ENCODE peak calls at places on chromosome 3, in six cellular contexts. One of them, this sample, is unnamed.
A peak's percentile ranks its signal among the peaks of the same experiment; 100 is the strongest.

GRCh38 chr3:170507063-170507462 is 78.8 kb downstream of the SLC7A14 start:
- DNase-seq in heart left ventricle: no peak
- DNase-seq in HepG2: no peak
- DNase-seq in CD8-positive, alpha-beta memory T cell: no peak
- DNase-seq in PC-3: no peak
- DNase-seq in lower lobe of right lung: no peak
- DNase-seq in this sample: no peak

GRCh38 chr3:31495971-31496370 is 36.8 kb upstream of the STT3B start:
- DNase-seq in heart left ventricle: no peak
- DNase-seq in lower lobe of right lung: no peak
- DNase-seq in CD8-positive, alpha-beta memory T cell: no peak
- DNase-seq in PC-3: peak; percentile 44
- DNase-seq in HepG2: no peak
- DNase-seq in this sample: no peak

GRCh38 chr3:152203677-152204076 is 65.1 kb upstream of the MBNL1 start:
- DNase-seq in PC-3: no peak
- DNase-seq in HepG2: no peak
- DNase-seq in CD8-positive, alpha-beta memory T cell: no peak
- DNase-seq in heart left ventricle: no peak
- DNase-seq in lower lobe of right lung: no peak
- DNase-seq in this sample: no peak

GRCh38 chr3:130515755-130516154 is 1.2 kb upstream of the COL6A6 start:
- DNase-seq in PC-3: peak; percentile 7
- DNase-seq in lower lobe of right lung: no peak
- DNase-seq in HepG2: no peak
- DNase-seq in CD8-positive, alpha-beta memory T cell: no peak
- DNase-seq in heart left ventricle: no peak
- DNase-seq in this sample: no peak

GRCh38 chr3:106485202-106485601 is 616.4 kb upstream of the CBLB start:
- DNase-seq in PC-3: no peak
- DNase-seq in HepG2: no peak
- DNase-seq in heart left ventricle: no peak
- DNase-seq in lower lobe of right lung: no peak
- DNase-seq in CD8-positive, alpha-beta memory T cell: no peak
- DNase-seq in this sample: no peak

GRCh38 chr3:160196511-160197104 is 28.6 kb upstream of the C3orf80 start:
- DNase-seq in lower lobe of right lung: no peak
- DNase-seq in HepG2: no peak
- DNase-seq in CD8-positive, alpha-beta memory T cell: no peak
- DNase-seq in heart left ventricle: peak; percentile 64
- DNase-seq in PC-3: no peak
- DNase-seq in this sample: no peak

GRCh38 chr3:44104668-44105321 is 136.9 kb upstream of the TOPAZ1 start:
- DNase-seq in heart left ventricle: no peak
- DNase-seq in CD8-positive, alpha-beta memory T cell: no peak
- DNase-seq in HepG2: no peak
- DNase-seq in PC-3: peak; percentile 93
- DNase-seq in lower lobe of right lung: no peak
- DNase-seq in this sample: no peak

GRCh38 chr3:18100126-18100525 is 325.0 kb downstream of the SATB1 start:
- DNase-seq in CD8-positive, alpha-beta memory T cell: no peak
- DNase-seq in PC-3: peak; percentile 68
- DNase-seq in heart left ventricle: no peak
- DNase-seq in HepG2: no peak
- DNase-seq in lower lobe of right lung: no peak
- DNase-seq in this sample: no peak

GRCh38 chr3:16478516-16478915 is 35.0 kb downstream of the RFTN1 start:
- DNase-seq in HepG2: no peak
- DNase-seq in heart left ventricle: peak; percentile 49
- DNase-seq in lower lobe of right lung: no peak
- DNase-seq in PC-3: peak; percentile 42
- DNase-seq in CD8-positive, alpha-beta memory T cell: no peak
- DNase-seq in this sample: no peak

GRCh38 chr3:28903171-28903601 is 377.7 kb upstream of the RBMS3 start:
- DNase-seq in lower lobe of right lung: peak; percentile 33
- DNase-seq in HepG2: no peak
- DNase-seq in heart left ventricle: no peak
- DNase-seq in PC-3: no peak
- DNase-seq in CD8-positive, alpha-beta memory T cell: no peak
- DNase-seq in this sample: no peak

GRCh38 chr3:36257117-36257516 is 123.2 kb upstream of the STAC start:
- DNase-seq in PC-3: peak; percentile 32
- DNase-seq in HepG2: no peak
- DNase-seq in heart left ventricle: no peak
- DNase-seq in CD8-positive, alpha-beta memory T cell: no peak
- DNase-seq in lower lobe of right lung: no peak
- DNase-seq in this sample: no peak

GRCh38 chr3:28651159-28651558 is 302.5 kb upstream of the AZI2 start:
- DNase-seq in heart left ventricle: no peak
- DNase-seq in HepG2: no peak
- DNase-seq in lower lobe of right lung: no peak
- DNase-seq in PC-3: no peak
- DNase-seq in CD8-positive, alpha-beta memory T cell: no peak
- DNase-seq in this sample: no peak

GRCh38 chr3:183766107-183766506 is 59.3 kb downstream of the MAP6D1 start:
- DNase-seq in PC-3: no peak
- DNase-seq in heart left ventricle: no peak
- DNase-seq in HepG2: no peak
- DNase-seq in CD8-positive, alpha-beta memory T cell: no peak
- DNase-seq in lower lobe of right lung: no peak
- DNase-seq in this sample: no peak

GRCh38 chr3:133934996-133935842 is 39.5 kb upstream of the RAB6B start:
- DNase-seq in HepG2: no peak
- DNase-seq in heart left ventricle: no peak
- DNase-seq in lower lobe of right lung: no peak
- DNase-seq in CD8-positive, alpha-beta memory T cell: no peak
- DNase-seq in PC-3: no peak
- DNase-seq in this sample: no peak

GRCh38 chr3:42700366-42701288 is 2.0 kb downstream of the HHATL start:
- DNase-seq in PC-3: no peak
- DNase-seq in CD8-positive, alpha-beta memory T cell: no peak
- DNase-seq in lower lobe of right lung: peak; percentile 25
- DNase-seq in heart left ventricle: no peak
- DNase-seq in HepG2: no peak
- DNase-seq in this sample: no peak

GRCh38 chr3:185758912-185759311 is 65.9 kb downstream of the IGF2BP2 start:
- DNase-seq in lower lobe of right lung: no peak
- DNase-seq in heart left ventricle: no peak
- DNase-seq in HepG2: peak; percentile 44
- DNase-seq in PC-3: peak; percentile 80
- DNase-seq in CD8-positive, alpha-beta memory T cell: no peak
- DNase-seq in this sample: no peak

GRCh38 chr3:133273346-133273745 is 126.5 kb upstream of the BFSP2 start:
- DNase-seq in lower lobe of right lung: no peak
- DNase-seq in PC-3: no peak
- DNase-seq in HepG2: no peak
- DNase-seq in heart left ventricle: no peak
- DNase-seq in CD8-positive, alpha-beta memory T cell: no peak
- DNase-seq in this sample: no peak

GRCh38 chr3:177529716-177530335 is 332.5 kb upstream of the TBL1XR1 start:
- DNase-seq in CD8-positive, alpha-beta memory T cell: no peak
- DNase-seq in PC-3: no peak
- DNase-seq in heart left ventricle: no peak
- DNase-seq in lower lobe of right lung: no peak
- DNase-seq in HepG2: no peak
- DNase-seq in this sample: no peak

GRCh38 chr3:179973024-179973423 is 63.7 kb downstream of the PEX5L start:
- DNase-seq in heart left ventricle: no peak
- DNase-seq in HepG2: no peak
- DNase-seq in PC-3: no peak
- DNase-seq in lower lobe of right lung: no peak
- DNase-seq in CD8-positive, alpha-beta memory T cell: no peak
- DNase-seq in this sample: no peak

GRCh38 chr3:177452487-177452886 is 255.2 kb upstream of the TBL1XR1 start:
- DNase-seq in PC-3: peak; percentile 25
- DNase-seq in CD8-positive, alpha-beta memory T cell: no peak
- DNase-seq in heart left ventricle: no peak
- DNase-seq in HepG2: no peak
- DNase-seq in lower lobe of right lung: no peak
- DNase-seq in this sample: no peak

GRCh38 chr3:119815716-119816115 is 33.8 kb downstream of the NR1I2 start:
- DNase-seq in heart left ventricle: no peak
- DNase-seq in HepG2: no peak
- DNase-seq in CD8-positive, alpha-beta memory T cell: no peak
- DNase-seq in PC-3: no peak
- DNase-seq in lower lobe of right lung: no peak
- DNase-seq in this sample: no peak
- H3K4me3 ChIP-seq in heart left ventricle: no peak overlapping the region
- H3K4me3 ChIP-seq in HepG2: no peak overlapping the region
- H3K4me3 ChIP-seq in CD8-positive, alpha-beta memory T cell: no peak overlapping the region
- H3K4me3 ChIP-seq in PC-3: no peak overlapping the region
- H3K4me3 ChIP-seq in lower lobe of right lung: no peak overlapping the region
- H3K4me3 ChIP-seq in this sample: no peak overlapping the region

GRCh38 chr3:146115619-146116018 is 45.4 kb downstream of the PLOD2 start:
- DNase-seq in CD8-positive, alpha-beta memory T cell: no peak
- DNase-seq in PC-3: peak; percentile 48
- DNase-seq in heart left ventricle: no peak
- DNase-seq in lower lobe of right lung: no peak
- DNase-seq in HepG2: peak; percentile 90
- DNase-seq in this sample: no peak
- H3K27ac ChIP-seq in CD8-positive, alpha-beta memory T cell: no peak overlapping the region
- H3K27ac ChIP-seq in PC-3: peak overlapping the region; percentile 43
- H3K27ac ChIP-seq in heart left ventricle: no peak overlapping the region
- H3K27ac ChIP-seq in lower lobe of right lung: no peak overlapping the region
- H3K27ac ChIP-seq in HepG2: peak overlapping the region; percentile 54
- H3K27ac ChIP-seq in this sample: no peak overlapping the region

GRCh38 chr3:72483554-72484104 is 364.6 kb downstream of the SHQ1 start:
- DNase-seq in HepG2: no peak
- DNase-seq in heart left ventricle: no peak
- DNase-seq in CD8-positive, alpha-beta memory T cell: no peak
- DNase-seq in PC-3: no peak
- DNase-seq in lower lobe of right lung: no peak
- DNase-seq in this sample: no peak
- H3K4me3 ChIP-seq in HepG2: no peak overlapping the region
- H3K4me3 ChIP-seq in heart left ventricle: no peak overlapping the region
- H3K4me3 ChIP-seq in CD8-positive, alpha-beta memory T cell: no peak overlapping the region
- H3K4me3 ChIP-seq in PC-3: peak overlapping the region; percentile 71
- H3K4me3 ChIP-seq in lower lobe of right lung: no peak overlapping the region
- H3K4me3 ChIP-seq in this sample: no peak overlapping the region

GRCh38 chr3:71796268-71796667 is 11.3 kb upstream of the PROK2 start:
- DNase-seq in heart left ventricle: no peak
- DNase-seq in lower lobe of right lung: no peak
- DNase-seq in HepG2: no peak
- DNase-seq in CD8-positive, alpha-beta memory T cell: no peak
- DNase-seq in PC-3: no peak
- DNase-seq in this sample: no peak

GRCh38 chr3:71801986-71802385 is 17.0 kb upstream of the PROK2 start:
- DNase-seq in PC-3: no peak
- DNase-seq in lower lobe of right lung: no peak
- DNase-seq in HepG2: no peak
- DNase-seq in heart left ventricle: no peak
- DNase-seq in CD8-positive, alpha-beta memory T cell: no peak
- DNase-seq in this sample: no peak

GRCh38 chr3:71803248-71803647 is 18.3 kb upstream of the PROK2 start:
- DNase-seq in PC-3: no peak
- DNase-seq in heart left ventricle: no peak
- DNase-seq in CD8-positive, alpha-beta memory T cell: no peak
- DNase-seq in HepG2: no peak
- DNase-seq in lower lobe of right lung: no peak
- DNase-seq in this sample: no peak

GRCh38 chr3:71797455-71797854 is 12.5 kb upstream of the PROK2 start:
- DNase-seq in heart left ventricle: no peak
- DNase-seq in lower lobe of right lung: no peak
- DNase-seq in PC-3: no peak
- DNase-seq in CD8-positive, alpha-beta memory T cell: no peak
- DNase-seq in HepG2: no peak
- DNase-seq in this sample: no peak

DNA sequence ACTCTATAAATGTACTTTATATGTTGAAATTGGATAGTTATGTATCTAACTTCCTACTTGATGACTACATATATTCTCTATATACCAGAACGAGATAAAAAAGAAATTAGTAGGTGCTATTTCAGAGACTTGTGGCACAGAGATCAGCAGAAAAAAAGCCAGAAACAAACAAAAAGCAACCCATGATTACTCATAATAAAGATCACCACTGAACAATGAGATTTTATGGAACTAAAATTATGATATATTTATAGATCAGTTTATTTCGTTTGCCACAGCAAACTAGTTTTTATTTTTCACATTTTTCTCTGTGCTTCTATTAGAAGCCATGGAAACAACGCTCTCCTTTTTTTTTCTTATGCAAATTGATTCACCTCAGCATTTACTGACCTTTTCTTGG is 15.1 kb upstream of the PROK2 start:
- DNase-seq in heart left ventricle: no peak
- DNase-seq in HepG2: no peak
- DNase-seq in lower lobe of right lung: no peak
- DNase-seq in PC-3: no peak
- DNase-seq in CD8-positive, alpha-beta memory T cell: no peak
- DNase-seq in this sample: no peak
- H3K27ac ChIP-seq in heart left ventricle: no peak overlapping the region
- H3K27ac ChIP-seq in HepG2: no peak overlapping the region
- H3K27ac ChIP-seq in lower lobe of right lung: no peak overlapping the region
- H3K27ac ChIP-seq in PC-3: no peak overlapping the region
- H3K27ac ChIP-seq in CD8-positive, alpha-beta memory T cell: no peak overlapping the region
- H3K27ac ChIP-seq in this sample: no peak overlapping the region

DNA sequence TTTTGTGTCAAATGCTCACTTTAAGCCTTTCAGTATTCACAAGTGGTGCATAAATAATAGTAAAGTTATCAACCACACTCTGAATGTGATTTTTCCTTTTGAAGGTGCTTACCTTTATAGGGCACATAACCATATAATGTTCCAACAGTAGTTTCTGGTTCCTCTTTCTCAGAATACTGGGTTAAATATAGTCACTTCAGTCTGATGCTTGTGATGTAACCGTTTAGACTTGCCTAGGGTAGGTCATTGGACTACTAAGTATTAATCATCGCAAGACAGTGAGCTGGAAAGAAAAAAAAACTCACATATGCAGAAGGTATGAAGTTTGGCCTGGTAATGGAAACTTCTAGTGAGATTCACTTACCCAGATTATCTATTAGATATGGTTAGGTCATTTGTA is 1.9 kb downstream of the KBTBD8 start:
- DNase-seq in CD8-positive, alpha-beta memory T cell: no peak
- DNase-seq in heart left ventricle: no peak
- DNase-seq in PC-3: peak; percentile 20
- DNase-seq in HepG2: no peak
- DNase-seq in lower lobe of right lung: no peak
- DNase-seq in this sample: no peak
- H3K4me3 ChIP-seq in CD8-positive, alpha-beta memory T cell: no peak overlapping the region
- H3K4me3 ChIP-seq in heart left ventricle: no peak overlapping the region
- H3K4me3 ChIP-seq in PC-3: no peak overlapping the region
- H3K4me3 ChIP-seq in HepG2: no peak overlapping the region
- H3K4me3 ChIP-seq in lower lobe of right lung: no peak overlapping the region
- H3K4me3 ChIP-seq in this sample: no peak overlapping the region

This sample was measured in CD4-positive, alpha-beta memory T cell.